ENCODE peak calls at places on chromosomes 6 and 20, in ten cellular contexts. N, K, C, Y, L, F, I, X, S and G are unnamed samples.

GRCh38 chr6:16313732-16314131 is 75.3 kb downstream of the GMPR start:
- DNase-seq in N (no peak), K (no peak), C (no peak), Y (no peak), L (no peak), F (no peak), I (no peak), X (no peak), S (no peak), G (no peak)

GRCh38 chr20:373171-373890 is 7.2 kb upstream of the TRIB3 start:
- DNase-seq in N (peak; percentile 71), K (no peak), C (peak; percentile 72), Y (peak; percentile 98), L (no peak), F (peak; percentile 94), I (peak; percentile 39), X (peak; percentile 85), S (peak; percentile 84), G (no peak)

GRCh38 chr6:129312865-129313264 is 397.1 kb downstream of the ARHGAP18 start:
- DNase-seq in N (peak; percentile 17), K (no peak), C (peak; percentile 74), Y (peak; percentile 74), L (no peak), F (no peak), I (no peak), X (peak; percentile 57), S (no peak), G (no peak)

GRCh38 chr6:42279144-42279781 is 61.6 kb upstream of the MRPS10 start:
- DNase-seq in N (no peak), K (no peak), C (peak; percentile 56), Y (peak; percentile 69), L (no peak), F (no peak), I (peak; percentile 38), X (peak; percentile 61), S (peak; percentile 66), G (peak; percentile 66)

GRCh38 chr6:166312832-166313231 is 4.6 kb upstream of the PRR18 start:
- DNase-seq in N (no peak), K (no peak), C (no peak), Y (no peak), L (no peak), F (no peak), I (no peak), X (no peak), S (no peak), G (no peak)

GRCh38 chr6:157823001-157823522 is at the start of gene SNX9:
- DNase-seq in N (peak; percentile 89), K (peak; percentile 58), C (peak; percentile 79), Y (peak; percentile 72), L (peak; percentile 63), F (peak; percentile 92), I (peak; percentile 84), X (peak; percentile 52), S (peak; percentile 94), G (no peak)

GRCh38 chr6:149867876-149868640 is 3.9 kb upstream of the LRP11 start:
- DNase-seq in N (peak; percentile 87), K (no peak), C (peak; percentile 66), Y (peak; percentile 53), L (no peak), F (peak; percentile 12), I (no peak), X (peak; percentile 86), S (no peak), G (no peak)

GRCh38 chr6:72238900-72239299 is 352.6 kb downstream of the RIMS1 start:
- DNase-seq in N (no peak), K (no peak), C (no peak), Y (peak; percentile 61), L (no peak), F (no peak), I (no peak), X (peak; percentile 59), S (no peak), G (no peak)

GRCh38 chr20:2751868-2752630 is 48.4 kb downstream of the CPXM1 start:
- DNase-seq in N (peak; percentile 82), K (peak; percentile 42), C (no peak), Y (no peak), L (no peak), F (peak; percentile 53), I (no peak), X (no peak), S (peak; percentile 70), G (no peak)

GRCh38 chr6:106749611-106750010 is 120.2 kb downstream of the QRSL1 start:
- DNase-seq in N (no peak), K (no peak), C (no peak), Y (no peak), L (no peak), F (no peak), I (no peak), X (peak; percentile 79), S (no peak), G (no peak)

GRCh38 chr6:157921685-157922367 is 59.8 kb upstream of the SYNJ2 start:
- DNase-seq in N (no peak), K (no peak), C (peak; percentile 94), Y (no peak), L (no peak), F (no peak), I (peak; percentile 31), X (no peak), S (no peak), G (no peak)

GRCh38 chr6:128803911-128804310 is 79.0 kb upstream of the LAMA2 start:
- DNase-seq in N (no peak), K (no peak), C (peak; percentile 31), Y (peak; percentile 72), L (no peak), F (no peak), I (no peak), X (no peak), S (no peak), G (no peak)

GRCh38 chr6:31210119-31210518 is 39.6 kb upstream of the POU5F1 start:
- DNase-seq in N (no peak), K (no peak), C (peak; percentile 45), Y (no peak), L (no peak), F (no peak), I (no peak), X (no peak), S (no peak), G (no peak)

GRCh38 chr6:93624408-93624807 is 205.0 kb upstream of the EPHA7 start:
- DNase-seq in N (no peak), K (no peak), C (no peak), Y (peak; percentile 1), L (no peak), F (no peak), I (no peak), X (no peak), S (no peak), G (no peak)

GRCh38 chr6:43823390-43823789 is 53.4 kb downstream of the VEGFA start:
- DNase-seq in N (no peak), K (no peak), C (no peak), Y (no peak), L (no peak), F (no peak), I (no peak), X (no peak), S (no peak), G (no peak)

GRCh38 chr6:43796910-43797890 is 27.2 kb downstream of the VEGFA start:
- DNase-seq in N (no peak), K (no peak), C (no peak), Y (no peak), L (no peak), F (no peak), I (no peak), X (no peak), S (no peak), G (peak; percentile 45)

GRCh38 chr20:56202493-56203077 is 45.9 kb upstream of the MC3R start:
- DNase-seq in N (no peak), K (no peak), C (no peak), Y (peak; percentile 30), L (no peak), F (peak; percentile 48), I (no peak), X (peak; percentile 13), S (peak; percentile 29), G (no peak)

GRCh38 chr6:63640062-63640461 is 4.5 kb downstream of the PHF3 start:
- DNase-seq in N (no peak), K (no peak), C (peak; percentile 77), Y (peak; percentile 82), L (no peak), F (peak; percentile 46), I (no peak), X (peak; percentile 85), S (no peak), G (no peak)
- H3K4me3 ChIP-seq in N (no peak overlapping the region), K (no peak overlapping the region), C (no peak overlapping the region), Y (no peak overlapping the region), L (no peak overlapping the region), F (peak overlapping the region; percentile 95), I (no peak overlapping the region), X (no peak overlapping the region), S (no peak overlapping the region), G (no peak overlapping the region)

GRCh38 chr20:62219101-62219991 is 732 bp downstream of the HRH3 start:
- DNase-seq in N (peak; percentile 91), K (no peak), C (no peak), Y (peak; percentile 18), L (no peak), F (no peak), I (no peak), X (no peak), S (no peak), G (no peak)
- H3K4me3 ChIP-seq in N (peak overlapping the region; percentile 31), K (no peak overlapping the region), C (no peak overlapping the region), Y (peak overlapping the region; percentile 13), L (peak overlapping the region; percentile 24), F (no peak overlapping the region), I (peak overlapping the region; percentile 45), X (no peak overlapping the region), S (no peak overlapping the region), G (no peak overlapping the region)

DNA sequence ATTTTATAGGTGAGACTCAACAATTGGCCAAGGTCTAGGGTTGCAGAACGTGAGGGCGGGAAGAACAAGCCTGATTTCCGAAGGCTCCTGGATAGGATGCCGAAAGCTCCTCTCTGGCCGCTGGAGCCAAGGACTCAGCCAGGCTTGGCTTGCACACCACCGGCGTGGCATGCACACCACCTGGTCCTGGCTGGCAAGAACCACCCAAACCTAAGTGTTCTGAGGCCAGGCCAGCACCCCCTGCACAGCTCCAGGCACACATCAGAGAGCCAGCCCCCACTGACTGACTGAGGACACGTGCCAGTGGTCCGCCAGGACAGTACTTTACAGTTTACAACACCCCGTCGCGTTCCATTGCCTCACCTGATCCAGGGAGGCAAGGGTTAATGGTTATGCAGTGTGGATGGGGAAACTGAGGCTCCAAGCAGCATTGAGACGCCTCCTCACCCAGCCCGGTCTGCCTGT is 414 bp downstream of the TGM2 start:
- DNase-seq in N (no peak), K (no peak), C (no peak), Y (no peak), L (no peak), F (no peak), I (no peak), X (no peak), S (no peak), G (no peak)
- H3K4me3 ChIP-seq in N (peak overlapping the region; percentile 30), K (no peak overlapping the region), C (peak overlapping the region; percentile 52), Y (peak overlapping the region; percentile 40), L (peak overlapping the region; percentile 36), F (no peak overlapping the region), I (peak overlapping the region; percentile 77), X (peak overlapping the region; percentile 24), S (peak overlapping the region; percentile 75), G (no peak overlapping the region)

DNA sequence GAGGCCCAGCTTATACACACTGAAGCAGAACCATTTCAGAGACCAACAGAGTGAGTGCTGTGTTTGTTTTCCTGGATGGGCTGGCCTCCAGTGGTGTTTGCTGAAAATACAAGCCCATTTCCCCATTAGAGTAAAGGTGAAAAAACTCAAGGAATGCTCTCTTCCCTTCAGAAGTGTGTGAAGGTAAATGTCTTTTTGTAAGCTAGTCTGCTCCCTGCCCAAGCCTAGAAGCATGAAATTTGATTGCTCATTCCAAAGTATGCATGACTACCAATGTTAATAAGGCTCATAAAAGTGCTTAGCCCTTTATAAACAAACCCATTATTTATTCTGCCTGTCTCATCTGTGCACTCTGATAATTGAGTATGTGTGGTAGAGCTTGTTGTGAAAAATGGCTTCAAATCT is 59.1 kb downstream of the ADGRF1 start:
- DNase-seq in N (peak; percentile 23), K (no peak), C (peak; percentile 44), Y (peak; percentile 38), L (no peak), F (no peak), I (no peak), X (peak; percentile 65), S (peak; percentile 46), G (no peak)
- H3K4me3 ChIP-seq in N (no peak overlapping the region), K (no peak overlapping the region), C (no peak overlapping the region), Y (no peak overlapping the region), L (no peak overlapping the region), F (no peak overlapping the region), I (no peak overlapping the region), X (no peak overlapping the region), S (no peak overlapping the region), G (no peak overlapping the region)